ENCODE peak calls at places on chromosome 16, in eight cellular contexts. J is heart left ventricle; L is nucleus accumbens; K is ELF-1; T is GM18507; A is natural killer cell treated with Interleukin-12 subunit alpha and Interleukin-12 subunit beta and Interleukin-15 and Interleukin-18, amount 100 ng/mL, for 72 hours; O is stimulated activated CD4-positive, alpha-beta T cell treated with anti-CD3 and anti-CD28 coated beads, TNF-alpha, amount 100 ng/mL, for 48 hours; D is NCI-H748 treated with DMSO at 0.1 percent for 48 hours. E is an unnamed sample.

GRCh38 chr16:70746040-70746707 is 54.8 kb downstream of the VAC14 start:
- DNase-seq in A (no peak), K (no peak), T (no peak), O (no peak), D (no peak), J (no peak), L (no peak), E (no peak)

GRCh38 chr16:87686697-87687570 is 78.9 kb downstream of the KLHDC4 start:
- DNase-seq in O (no peak), L (no peak), J (no peak), A (no peak), T (no peak), D (no peak), K (no peak), E (no peak)

GRCh38 chr16:3646348-3646920 is 8.1 kb upstream of the DNASE1 start:
- DNase-seq in K (peak; percentile 44), D (peak; percentile 74), J (no peak), L (no peak), O (no peak), T (no peak), A (peak; percentile 56), E (no peak)

GRCh38 chr16:64590516-64590915 is 531.3 kb downstream of the CDH11 start:
- DNase-seq in K (no peak), T (no peak), O (no peak), L (no peak), J (no peak), A (no peak), D (no peak), E (no peak)

GRCh38 chr16:75789237-75789636 is 62.9 kb upstream of the CPHXL start:
- DNase-seq in D (peak; percentile 68), K (peak; percentile 8), T (peak; percentile 23), L (no peak), J (no peak), A (no peak), O (no peak), E (peak; percentile 11)

GRCh38 chr16:50717109-50717893 is 23.9 kb downstream of the NOD2 start:
- DNase-seq in T (no peak), O (no peak), K (no peak), A (no peak), D (no peak), J (no peak), L (no peak), E (no peak)

GRCh38 chr16:22317625-22318024 is 20.4 kb downstream of the POLR3E start:
- DNase-seq in T (no peak), J (no peak), L (no peak), D (no peak), O (no peak), K (no peak), A (no peak), E (no peak)

GRCh38 chr16:89374393-89374948 is 115.9 kb downstream of the ANKRD11 start:
- DNase-seq in D (no peak), T (no peak), O (no peak), K (peak; percentile 70), J (no peak), L (no peak), A (no peak), E (no peak)

GRCh38 chr16:55662641-55663040 is 6.9 kb downstream of the SLC6A2 start:
- DNase-seq in A (no peak), D (no peak), K (no peak), T (no peak), L (no peak), O (no peak), J (no peak), E (no peak)

GRCh38 chr16:81707411-81708321 is 71.4 kb upstream of the PLCG2 start:
- DNase-seq in A (peak; percentile 54), O (no peak), T (no peak), D (no peak), L (no peak), K (no peak), J (no peak), E (no peak)

GRCh38 chr16:30585022-30585399 is 486 bp downstream of the ZNF785 start:
- DNase-seq in J (no peak), D (no peak), K (peak; percentile 58), L (no peak), T (no peak), A (no peak), O (no peak), E (no peak)

GRCh38 chr16:1156983-1157638 is 4.2 kb downstream of the CACNA1H start:
- DNase-seq in D (no peak), T (no peak), K (no peak), J (no peak), O (no peak), L (no peak), A (no peak), E (no peak)

GRCh38 chr16:65305588-65305987 is 183.7 kb upstream of the CDH11 start:
- DNase-seq in T (no peak), O (no peak), K (peak; percentile 53), D (no peak), A (no peak), L (no peak), J (no peak), E (no peak)

GRCh38 chr16:87582221-87582965 is 19.9 kb upstream of the JPH3 start:
- DNase-seq in O (no peak), L (no peak), J (peak; percentile 67), D (no peak), K (peak; percentile 50), T (no peak), A (no peak), E (no peak)

GRCh38 chr16:3089717-3090592 is 9.1 kb downstream of the ZSCAN10 start:
- DNase-seq in O (no peak), T (no peak), J (no peak), D (peak; percentile 42), A (no peak), K (no peak), L (no peak), E (no peak)

GRCh38 chr16:87854907-87855683 is 14.2 kb downstream of the SLC7A5 start:
- DNase-seq in T (no peak), D (no peak), L (no peak), O (no peak), A (no peak), J (no peak), K (no peak), E (no peak)

GRCh38 chr16:2529961-2530628 is 1.1 kb downstream of the CEMP1 start:
- DNase-seq in O (no peak), A (peak; percentile 45), D (no peak), T (no peak), K (no peak), L (no peak), J (no peak), E (no peak)

GRCh38 chr16:1787056-1787321 is 4.2 kb downstream of the NUBP2 start:
- DNase-seq in D (no peak), T (no peak), K (no peak), O (no peak), J (no peak), L (no peak), A (no peak), E (no peak)

GRCh38 chr16:47780213-47780612 is 319.1 kb downstream of the PHKB start:
- DNase-seq in A (no peak), T (no peak), L (no peak), D (no peak), O (no peak), J (no peak), K (no peak), E (no peak)

GRCh38 chr16:2512920-2513404 is 790 bp upstream of the ATP6V0C start:
- DNase-seq in O (no peak), K (peak; percentile 60), J (no peak), L (no peak), D (no peak), A (no peak), T (no peak), E (no peak)

GRCh38 chr16:57834936-57835335 is 32.6 kb upstream of the KIFC3 start:
- DNase-seq in J (no peak), O (no peak), A (no peak), T (no peak), D (no peak), K (peak; percentile 46), L (no peak), E (no peak)

GRCh38 chr16:4298761-4299522 is 16.9 kb upstream of the GLIS2 start:
- DNase-seq in L (no peak), T (no peak), K (peak; percentile 94), D (no peak), A (no peak), J (peak; percentile 80), O (no peak), E (no peak)

GRCh38 chr16:56639045-56639444 is 579 bp downstream of the MT1A start:
- DNase-seq in D (no peak), T (no peak), A (no peak), O (no peak), K (no peak), L (no peak), J (no peak), E (no peak)

GRCh38 chr16:28904363-28904762 is 20.7 kb downstream of the RABEP2 start:
- DNase-seq in K (no peak), T (no peak), J (no peak), L (no peak), A (no peak), D (no peak), O (no peak), E (no peak)

GRCh38 chr16:81595676-81596292 is 151.2 kb downstream of the CMIP start:
- DNase-seq in O (no peak), T (no peak), D (no peak), A (no peak), L (no peak), K (no peak), J (no peak), E (no peak)

GRCh38 chr16:19130852-19131808 is 17.4 kb downstream of the ITPRIPL2 start:
- DNase-seq in A (no peak), L (peak; percentile 15), J (peak; percentile 72), T (no peak), O (no peak), D (no peak), K (peak; percentile 58), E (no peak)

GRCh38 chr16:84423416-84423837 is 55.1 kb downstream of the ATP2C2 start:
- DNase-seq in K (peak; percentile 26), J (no peak), O (no peak), A (no peak), L (no peak), D (no peak), T (no peak), E (peak; percentile 4)

GRCh38 chr16:81493755-81494433 is 49.3 kb downstream of the CMIP start:
- DNase-seq in L (no peak), A (no peak), D (no peak), O (peak; percentile 49), J (no peak), T (no peak), K (peak; percentile 61), E (no peak)

GRCh38 chr16:67594256-67594915 is 32.1 kb downstream of the CTCF start:
- DNase-seq in K (no peak), T (no peak), L (no peak), J (no peak), D (no peak), O (no peak), A (no peak), E (no peak)

GRCh38 chr16:79163666-79164377 is 436.7 kb downstream of the MAF start:
- DNase-seq in L (no peak), K (no peak), A (no peak), T (no peak), J (peak; percentile 26), O (no peak), D (peak; percentile 3), E (no peak)

GRCh38 chr16:50671644-50672260 is 9.4 kb downstream of the SNX20 start:
- DNase-seq in L (no peak), J (no peak), D (no peak), T (no peak), A (no peak), K (peak; percentile 49), O (peak; percentile 60), E (no peak)

GRCh38 chr16:88570691-88571092 is 489 bp downstream of the ZC3H18 start:
- DNase-seq in O (peak; percentile 33), D (no peak), K (peak; percentile 39), J (no peak), T (no peak), L (no peak), A (no peak), E (no peak)

GRCh38 chr16:71807905-71808592 is 585 bp downstream of the AP1G1 start:
- DNase-seq in A (no peak), D (no peak), O (peak; percentile 38), J (no peak), K (peak; percentile 66), L (no peak), T (no peak), E (no peak)

GRCh38 chr16:89598199-89598598 is 15.2 kb upstream of the DPEP1 start:
- DNase-seq in T (no peak), L (no peak), J (no peak), O (no peak), A (no peak), K (no peak), D (no peak), E (no peak)